ENCODE peak calls at places on chromosomes 13 and 19, in six cellular contexts. T is uterus; L is CD4-positive, alpha-beta T cell; V is IMR-90; O is CD8-positive, alpha-beta T cell; S is psoas muscle. A is an unnamed sample. For H3K27me3, the result is how much of the 10 kb centered on the place peaks cover.

GRCh38 chr19:48362716-48363499 is 832 bp downstream of the TMEM143 start:
- DNase-seq in T (peak), L (peak), V (peak), O (peak), S (peak), A (peak)

GRCh38 chr19:19405919-19406877 is 723 bp downstream of the GATAD2A start:
- DNase-seq in T (peak), L (peak), V (peak), O (peak), S (peak), A (peak)

GRCh38 chr19:39474139-39474620 is 6.5 kb upstream of the TIMM50 start:
- DNase-seq in T (peak), L (peak), V (peak), O (peak), S (peak), A (peak)

GRCh38 chr13:34863360-34864135 is 78.5 kb upstream of the NBEA start:
- DNase-seq in T (no peak), L (no peak), V (peak), O (no peak), S (no peak), A (no peak)

GRCh38 chr19:18304194-18304495 is 18.7 kb downstream of the LSM4 start:
- DNase-seq in T (no peak), L (no peak), V (no peak), O (peak), S (peak), A (no peak)

GRCh38 chr19:7139095-7139494 is 69.6 kb downstream of the ZNF557 start:
- DNase-seq in T (no peak), L (no peak), V (no peak), O (no peak), S (no peak), A (no peak)

GRCh38 chr13:46173656-46174055 is 8.3 kb downstream of the LCP1 start:
- DNase-seq in T (no peak), L (no peak), V (no peak), O (no peak), S (no peak), A (no peak)

GRCh38 chr19:35077411-35078223 is 36.1 kb downstream of the HPN start:
- DNase-seq in T (no peak), L (no peak), V (no peak), O (no peak), S (no peak), A (peak)

GRCh38 chr13:91311491-91311890 is 36.0 kb upstream of the MIR17HG start:
- DNase-seq in T (no peak), L (no peak), V (no peak), O (no peak), S (no peak), A (no peak)

GRCh38 chr19:39363909-39364457 is 21.8 kb downstream of the SAMD4B start:
- DNase-seq in T (no peak), L (no peak), V (peak), O (no peak), S (peak), A (no peak)

GRCh38 chr13:114279770-114280169 is 1.6 kb upstream of the UPF3A start:
- DNase-seq in T (no peak), L (no peak), V (no peak), O (no peak), S (no peak), A (no peak)

GRCh38 chr13:26280822-26281221 is 26.9 kb downstream of the CDK8 start:
- DNase-seq in T (no peak), L (no peak), V (no peak), O (no peak), S (no peak), A (no peak)

GRCh38 chr13:78650725-78651083 is 8.3 kb downstream of the OBI1 start:
- DNase-seq in T (no peak), L (no peak), V (no peak), O (no peak), S (no peak), A (no peak)

GRCh38 chr19:10419646-10420443 is 493 bp upstream of the PDE4A start:
- DNase-seq in T (no peak), L (no peak), V (peak), O (no peak), S (peak), A (no peak)

GRCh38 chr13:46039421-46040036 is 13.0 kb downstream of the ZC3H13 start:
- DNase-seq in T (no peak), L (no peak), V (peak), O (no peak), S (no peak), A (no peak)

GRCh38 chr13:79775830-79776229 is 294.9 kb downstream of the NDFIP2 start:
- DNase-seq in T (no peak), L (no peak), V (peak), O (no peak), S (no peak), A (no peak)

GRCh38 chr19:43555185-43555770 is 20.0 kb downstream of the XRCC1 start:
- DNase-seq in T (peak), L (peak), V (peak), O (peak), S (peak), A (peak)

GRCh38 chr19:16737909-16738308 is 18.3 kb downstream of the NWD1 start:
- DNase-seq in T (no peak), L (no peak), V (peak), O (no peak), S (no peak), A (no peak)

GRCh38 chr13:59318320-59318930 is 845.3 kb downstream of the DIAPH3 start:
- DNase-seq in T (peak), L (peak), V (peak), O (peak), S (peak), A (no peak)

GRCh38 chr19:48636859-48637448 is at the start of gene DBP:
- DNase-seq in T (no peak), L (no peak), V (no peak), O (no peak), S (peak), A (peak)

GRCh38 chr19:29524201-29524911 is 1.4 kb upstream of the VSTM2B start:
- DNase-seq in T (no peak), L (no peak), V (no peak), O (no peak), S (peak), A (peak)

GRCh38 chr19:49894011-49894664 is 2.5 kb downstream of the IL4I1 start:
- DNase-seq in T (no peak), L (no peak), V (no peak), O (no peak), S (no peak), A (no peak)

GRCh38 chr13:72149701-72150100 is 282.7 kb upstream of the DACH1 start:
- DNase-seq in T (no peak), L (no peak), V (no peak), O (no peak), S (no peak), A (no peak)

GRCh38 chr13:46521921-46522691 is 30.9 kb upstream of the LRCH1 start:
- DNase-seq in T (no peak), L (no peak), V (no peak), O (no peak), S (no peak), A (no peak)

GRCh38 chr13:48530833-48531232 is 2.0 kb downstream of the RCBTB2 start:
- DNase-seq in T (no peak), L (no peak), V (no peak), O (no peak), S (no peak), A (no peak)

GRCh38 chr13:98496966-98497365 is 79.9 kb downstream of the STK24 start:
- DNase-seq in T (no peak), L (no peak), V (no peak), O (no peak), S (no peak), A (no peak)

GRCh38 chr13:95360052-95360451 is 58.8 kb upstream of the ABCC4 start:
- DNase-seq in T (no peak), L (no peak), V (no peak), O (no peak), S (no peak), A (no peak)

GRCh38 chr19:3057275-3057714 is 5.0 kb downstream of the TLE5 start:
- DNase-seq in T (peak), L (no peak), V (no peak), O (no peak), S (peak), A (peak)

GRCh38 chr13:51524312-51524711 is 60.0 kb upstream of the WDFY2 start:
- DNase-seq in T (no peak), L (no peak), V (peak), O (no peak), S (no peak), A (no peak)
- H3K27ac ChIP-seq in T (no peak), L (no peak), V (peak), O (no peak), S (no peak), A (no peak)

GRCh38 chr13:99965329-99966000 is 6.1 kb downstream of the ZIC5 start:
- DNase-seq in T (no peak), L (no peak), V (no peak), O (no peak), S (no peak), A (no peak)
- H3K27me3 ChIP-seq in T (half or more), L (half or more), V (half or more), O (under half), S (under half), A (half or more)

DNA sequence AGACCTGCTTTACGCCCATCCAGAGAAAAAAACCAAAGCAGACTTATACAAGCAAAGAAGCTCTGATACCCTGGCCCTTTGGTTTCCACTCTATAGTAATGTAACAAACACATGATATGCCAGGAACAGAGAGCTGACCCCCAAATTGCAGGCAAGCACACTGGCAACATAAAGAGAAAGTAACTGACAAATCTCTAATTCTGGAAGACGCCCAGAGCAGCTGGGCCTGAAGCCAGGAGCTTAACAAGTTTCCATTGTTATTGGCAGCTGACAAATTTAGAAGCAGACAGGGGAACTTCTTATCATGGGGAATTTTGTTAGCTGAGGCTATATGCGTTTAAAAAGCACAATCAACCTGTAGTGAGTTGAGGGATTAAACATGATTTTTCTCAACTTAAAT is 158.0 kb downstream of the DLEU7 start:
- DNase-seq in T (peak), L (no peak), V (no peak), O (no peak), S (peak), A (peak)
- H3K27ac ChIP-seq in T (peak), L (no peak), V (no peak), O (no peak), S (peak), A (peak)

GRCh38 chr19:8148410-8149231 is 771 bp downstream of the FBN3 start:
- DNase-seq in T (no peak), L (no peak), V (no peak), O (no peak), S (no peak), A (peak)

GRCh38 chr19:8148088-8148409 is 1.3 kb downstream of the FBN3 start:
- DNase-seq in T (no peak), L (no peak), V (no peak), O (no peak), S (no peak), A (no peak)

GRCh38 chr19:8146877-8147575 is 2.4 kb downstream of the FBN3 start:
- DNase-seq in T (no peak), L (no peak), V (no peak), O (no peak), S (no peak), A (no peak)

GRCh38 chr19:8145969-8146368 is 3.4 kb downstream of the FBN3 start:
- DNase-seq in T (no peak), L (no peak), V (no peak), O (no peak), S (no peak), A (no peak)

DNA sequence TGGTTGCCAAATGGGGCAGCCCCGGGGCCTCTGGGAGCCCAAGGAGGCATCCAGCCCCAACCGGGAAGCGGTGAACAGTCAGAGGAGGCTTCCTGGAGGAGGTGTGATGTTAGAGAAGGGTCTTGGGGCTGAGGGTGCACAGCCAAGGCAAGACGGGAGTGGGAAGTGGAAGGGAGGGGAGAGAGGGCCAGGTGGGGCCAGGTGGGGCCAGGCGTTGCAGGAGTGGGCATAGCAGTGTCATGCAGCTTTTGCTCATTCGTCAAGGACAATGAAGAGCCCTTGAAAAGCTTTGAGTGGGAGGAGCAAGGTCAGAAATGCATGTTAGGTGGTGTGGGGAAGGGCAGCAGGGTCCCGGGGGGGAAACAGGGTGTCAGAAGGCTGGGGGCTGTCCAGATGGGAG is 1.8 kb downstream of the FBN3 start:
- DNase-seq in T (no peak), L (no peak), V (no peak), O (no peak), S (no peak), A (no peak)
- H3K27me3 ChIP-seq in T (under half), L (half or more), V (half or more), O (under half), S (under half), A (under half)

GRCh38 chr13:106153876-106154275 is 381.6 kb downstream of the EFNB2 start:
- DNase-seq in T (no peak), L (no peak), V (no peak), O (no peak), S (no peak), A (no peak)

GRCh38 chr13:106153041-106153440 is 382.4 kb downstream of the EFNB2 start:
- DNase-seq in T (no peak), L (no peak), V (no peak), O (no peak), S (no peak), A (no peak)

GRCh38 chr13:106152047-106152446 is 383.4 kb downstream of the EFNB2 start:
- DNase-seq in T (no peak), L (no peak), V (no peak), O (no peak), S (no peak), A (no peak)

GRCh38 chr13:106155411-106155810 is 380.1 kb downstream of the EFNB2 start:
- DNase-seq in T (no peak), L (no peak), V (peak), O (no peak), S (no peak), A (no peak)

GRCh38 chr13:106151056-106151699 is 384.3 kb downstream of the EFNB2 start:
- DNase-seq in T (no peak), L (no peak), V (peak), O (no peak), S (no peak), A (no peak)
- H3K27ac ChIP-seq in T (no peak), L (no peak), V (peak), O (no peak), S (no peak), A (no peak)

GRCh38 chr13:77388944-77389616 is 62.2 kb upstream of the MYCBP2 start:
- DNase-seq in T (no peak), L (no peak), V (no peak), O (no peak), S (no peak), A (no peak)

GRCh38 chr13:77391475-77391874 is 64.6 kb upstream of the MYCBP2 start:
- DNase-seq in T (no peak), L (no peak), V (no peak), O (no peak), S (no peak), A (no peak)

GRCh38 chr13:77387607-77388200 is 60.8 kb upstream of the MYCBP2 start:
- DNase-seq in T (no peak), L (no peak), V (no peak), O (no peak), S (no peak), A (no peak)

GRCh38 chr13:77389617-77389984 is 62.7 kb upstream of the MYCBP2 start:
- DNase-seq in T (no peak), L (no peak), V (no peak), O (no peak), S (no peak), A (no peak)

GRCh38 chr13:77390391-77390790 is 63.5 kb upstream of the MYCBP2 start:
- DNase-seq in T (no peak), L (no peak), V (no peak), O (no peak), S (no peak), A (no peak)
- H3K27me3 ChIP-seq in T (under half), L (under half), V (under half), O (under half), S (under half), A (under half)

DNA sequence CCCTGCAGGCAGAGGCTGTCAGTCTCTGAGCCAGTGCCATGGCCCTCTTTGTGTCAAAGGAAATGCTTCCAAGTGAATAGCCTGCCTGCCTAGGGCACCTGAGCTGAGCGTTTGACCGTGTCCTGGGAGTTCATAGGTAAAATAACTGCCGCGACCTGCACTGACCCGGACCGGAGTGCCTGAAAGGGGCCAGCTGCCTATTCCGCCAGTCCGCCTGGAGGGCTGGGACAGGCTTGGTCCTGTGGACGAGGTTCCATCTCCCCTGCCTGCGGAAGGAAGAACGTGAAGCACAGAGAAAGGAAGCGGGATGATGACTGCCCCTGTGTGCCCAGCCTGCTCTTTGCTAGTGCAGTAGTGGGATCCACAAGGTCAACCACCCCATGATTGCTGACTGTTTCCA is 17.5 kb upstream of the ZNF492 start:
- DNase-seq in T (no peak), L (no peak), V (no peak), O (no peak), S (no peak), A (no peak)
- H3K27ac ChIP-seq in T (no peak), L (no peak), V (no peak), O (no peak), S (no peak), A (no peak)

DNA sequence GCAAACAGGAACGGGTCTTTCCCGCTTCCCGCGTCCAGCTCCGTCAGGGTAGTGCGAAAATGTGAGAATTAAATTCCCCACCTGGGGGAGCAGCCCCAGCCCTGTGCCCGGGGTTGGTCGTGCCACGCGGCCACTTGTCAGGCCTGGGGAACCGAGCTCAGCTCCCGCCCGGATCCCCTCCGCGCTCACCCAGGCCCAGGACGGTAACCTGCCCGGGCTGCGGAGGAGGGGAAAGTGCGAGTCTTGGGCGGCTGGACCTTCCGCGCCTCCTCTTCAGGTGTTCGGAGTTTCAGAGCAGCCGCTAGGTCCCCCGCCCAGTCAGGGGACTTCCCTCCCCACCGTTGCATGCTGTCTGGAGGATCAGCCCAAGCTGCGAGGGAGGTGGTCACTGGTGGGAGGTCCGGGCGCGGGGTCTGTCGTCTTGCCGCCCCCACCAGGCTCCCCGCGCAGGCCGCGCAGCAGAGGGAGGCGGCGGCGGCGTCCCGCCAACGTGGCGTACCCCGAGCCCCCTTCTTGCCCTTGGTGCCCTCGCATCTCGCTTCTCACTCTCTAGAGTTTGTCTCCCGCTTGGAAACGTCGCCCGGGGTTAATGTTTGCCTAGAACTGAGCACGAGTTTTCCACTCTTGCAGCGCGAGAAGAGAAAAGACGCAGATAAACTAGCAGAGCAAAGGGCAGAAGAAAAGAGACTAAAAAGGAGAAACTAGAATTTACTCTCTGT is 8.1 kb downstream of the URAD start:
- DNase-seq in T (no peak), L (no peak), V (no peak), O (no peak), S (no peak), A (no peak)
- H3K27me3 ChIP-seq in T (under half), L (half or more), V (half or more), O (under half), S (under half), A (half or more)

GRCh38 chr13:33076451-33076992 is 60.3 kb downstream of the KL start:
- DNase-seq in T (no peak), L (no peak), V (no peak), O (no peak), S (no peak), A (no peak)
- H3K27ac ChIP-seq in T (no peak), L (no peak), V (no peak), O (no peak), S (no peak), A (no peak)

A was measured in lower lobe of right lung.